ENCODE peak calls at places on chromosomes 16 and 17, in four cellular contexts. F is GM23248, Z is GM23338, M is PC-3. C is an unnamed sample. For H3K9me2, the result is how much of the 10 kb centered on the place peaks cover.

GRCh38 chr16:30615358-30616076 is 5.3 kb upstream of the ZNF689 start:
- DNase-seq in Z (peak), F (peak), M (peak), C (peak)

GRCh38 chr17:44257815-44258750 is 9.9 kb downstream of the SLC4A1 start:
- DNase-seq in M (no peak), F (no peak), Z (no peak), C (no peak)

GRCh38 chr16:85017151-85017550 is 5.8 kb upstream of the ZDHHC7 start:
- DNase-seq in F (no peak), M (peak), Z (no peak), C (peak)

GRCh38 chr16:24626251-24626650 is 86.9 kb downstream of the RBBP6 start:
- DNase-seq in M (peak), F (peak), Z (no peak), C (no peak)

GRCh38 chr16:85334718-85335583 is 222.7 kb upstream of the CIBAR2 start:
- DNase-seq in M (peak), Z (peak), F (no peak), C (no peak)

GRCh38 chr17:57861000-57861736 is 11.3 kb upstream of the MRPS23 start:
- DNase-seq in Z (peak), M (peak), F (peak), C (peak)

GRCh38 chr17:17425005-17425404 is 51.8 kb upstream of the MED9 start:
- DNase-seq in Z (no peak), F (no peak), M (no peak), C (no peak)

GRCh38 chr16:2778692-2778958 is 1.5 kb upstream of the ELOB start:
- DNase-seq in M (no peak), Z (no peak), F (no peak), C (no peak)

DNA sequence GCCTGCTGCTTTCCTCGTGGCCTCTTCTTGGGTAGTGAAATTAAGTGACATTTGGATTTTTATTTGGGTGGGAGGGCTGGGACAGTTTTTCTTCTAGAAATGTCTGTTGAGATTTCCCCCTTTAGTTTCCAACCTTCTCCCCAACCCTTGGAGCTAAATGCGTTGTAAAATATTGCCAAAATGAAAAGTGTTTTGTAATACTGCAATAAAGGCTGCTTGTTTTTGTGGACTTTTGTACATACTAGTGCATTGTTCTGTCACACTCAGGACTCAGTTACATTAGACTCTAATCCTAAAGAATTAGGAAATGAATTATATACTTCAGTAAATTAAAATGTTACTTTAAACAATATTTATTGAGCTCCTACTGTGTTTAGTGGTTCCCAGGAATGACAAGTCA is 21.7 kb downstream of the HEATR9 start:
- DNase-seq in Z (no peak), M (no peak), F (no peak), C (no peak)
- H3K9me2 ChIP-seq in Z (under half), M (under half), F (under half), C (under half)

DNA sequence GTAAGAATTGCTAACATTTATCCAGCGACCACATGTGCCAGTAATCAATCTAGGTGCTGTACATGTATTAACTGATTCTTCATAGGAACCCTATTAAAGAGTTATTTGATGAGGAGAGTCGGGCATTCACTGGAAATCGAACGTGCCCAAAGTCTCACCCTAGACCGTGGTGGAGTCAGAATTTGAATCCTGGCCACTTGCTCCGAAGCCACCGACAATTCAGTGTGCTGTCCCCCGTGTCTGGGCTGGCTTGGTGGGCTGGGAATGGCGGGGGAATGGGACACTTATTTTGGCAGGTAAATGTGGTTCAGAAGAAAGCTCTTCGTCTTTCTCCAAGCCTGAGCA is 707 bp upstream of the KSR1 start:
- DNase-seq in F (no peak), Z (no peak), M (no peak), C (no peak)
- H3K4me3 ChIP-seq in F (peak), Z (peak), M (peak), C (peak)

DNA sequence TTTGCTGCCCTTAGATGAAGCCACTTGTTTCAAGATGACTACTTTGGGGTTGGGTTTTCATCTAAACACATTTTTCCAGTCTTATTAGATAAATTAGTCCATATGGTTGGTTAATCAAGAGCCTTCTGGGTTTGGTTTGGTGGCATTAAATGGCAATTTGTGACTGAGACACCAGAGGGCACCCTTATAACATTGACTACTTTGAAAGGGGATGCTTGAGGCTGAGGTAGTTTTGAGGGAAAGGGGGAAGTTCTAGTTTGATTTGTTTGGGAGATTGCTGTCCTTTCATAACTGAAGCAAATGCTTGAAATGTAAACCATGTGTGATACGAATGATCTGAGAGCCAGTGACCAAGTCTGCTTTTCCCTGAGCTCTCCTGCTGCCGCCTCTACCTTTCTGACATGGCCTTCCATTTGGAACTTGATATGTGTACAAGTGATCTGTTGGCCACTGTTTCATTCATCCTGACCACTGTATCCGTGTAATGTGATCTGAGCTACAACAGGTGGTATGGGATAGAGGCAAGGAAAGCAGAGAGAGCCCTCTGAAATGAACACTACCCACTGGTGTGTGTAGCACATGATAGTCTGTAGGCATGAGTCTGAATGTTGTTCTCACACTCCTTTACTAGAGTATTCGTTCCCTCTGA is 5.8 kb upstream of the RARA start:
- DNase-seq in F (peak), Z (peak), M (peak), C (peak)
- TF ChIP-seq EZH2phosphoT487 in F (no peak), Z (no peak), M (no peak), C (no peak)

GRCh38 chr16:83907111-83907510 is 8.2 kb downstream of the MLYCD start:
- DNase-seq in Z (no peak), F (no peak), M (no peak), C (no peak)
- H3K9me2 ChIP-seq in Z (under half), F (under half), M (under half), C (under half)

DNA sequence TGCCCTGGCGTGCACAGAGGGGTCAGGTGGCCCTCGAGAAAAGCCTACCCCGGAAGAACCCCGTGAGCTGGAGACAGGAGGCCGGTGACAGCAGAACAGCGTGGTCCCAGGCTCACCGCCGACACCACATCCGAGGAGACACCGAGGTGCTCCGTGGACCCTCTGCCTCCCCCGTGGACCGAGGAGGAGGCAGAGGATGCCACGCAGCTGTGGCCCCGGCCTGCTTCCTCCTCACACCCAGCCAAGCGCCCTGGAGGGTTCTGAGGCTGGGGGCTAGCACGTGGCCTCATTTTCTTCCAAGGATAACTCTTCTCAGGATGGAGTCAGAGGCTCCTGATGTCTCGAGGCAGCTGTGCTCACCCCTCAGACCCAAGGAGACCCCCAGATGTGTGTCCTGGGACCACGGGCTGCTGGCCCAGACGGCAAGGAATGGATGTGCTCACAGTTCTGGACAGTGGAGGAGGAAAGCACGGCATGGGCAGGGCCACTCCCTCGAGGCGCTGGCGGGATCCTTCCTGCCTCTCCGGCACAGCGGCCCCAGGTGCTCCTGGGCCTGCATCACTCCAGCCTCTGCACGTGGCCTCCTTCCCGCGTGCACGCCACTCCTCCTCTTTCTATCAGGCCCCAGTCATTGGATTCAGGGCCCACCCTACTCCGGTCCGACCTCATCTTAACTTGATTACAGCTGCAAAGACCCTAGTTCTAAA is 4.4 kb upstream of the PVALEF start:
- DNase-seq in F (no peak), Z (no peak), M (no peak), C (no peak)
- H3K4me3 ChIP-seq in F (no peak), Z (no peak), M (no peak), C (no peak)

GRCh38 chr17:62860962-62861873 is 53.1 kb upstream of the MARCHF10 start:
- DNase-seq in F (no peak), M (peak), Z (no peak), C (no peak)
- TF ChIP-seq EZH2phosphoT487 in F (no peak), M (no peak), Z (no peak), C (no peak)

GRCh38 chr17:55571095-55571494 is 59.8 kb upstream of the SMIM36 start:
- DNase-seq in Z (no peak), F (no peak), M (peak), C (no peak)
- H3K9me2 ChIP-seq in Z (under half), F (under half), M (under half), C (under half)

DNA sequence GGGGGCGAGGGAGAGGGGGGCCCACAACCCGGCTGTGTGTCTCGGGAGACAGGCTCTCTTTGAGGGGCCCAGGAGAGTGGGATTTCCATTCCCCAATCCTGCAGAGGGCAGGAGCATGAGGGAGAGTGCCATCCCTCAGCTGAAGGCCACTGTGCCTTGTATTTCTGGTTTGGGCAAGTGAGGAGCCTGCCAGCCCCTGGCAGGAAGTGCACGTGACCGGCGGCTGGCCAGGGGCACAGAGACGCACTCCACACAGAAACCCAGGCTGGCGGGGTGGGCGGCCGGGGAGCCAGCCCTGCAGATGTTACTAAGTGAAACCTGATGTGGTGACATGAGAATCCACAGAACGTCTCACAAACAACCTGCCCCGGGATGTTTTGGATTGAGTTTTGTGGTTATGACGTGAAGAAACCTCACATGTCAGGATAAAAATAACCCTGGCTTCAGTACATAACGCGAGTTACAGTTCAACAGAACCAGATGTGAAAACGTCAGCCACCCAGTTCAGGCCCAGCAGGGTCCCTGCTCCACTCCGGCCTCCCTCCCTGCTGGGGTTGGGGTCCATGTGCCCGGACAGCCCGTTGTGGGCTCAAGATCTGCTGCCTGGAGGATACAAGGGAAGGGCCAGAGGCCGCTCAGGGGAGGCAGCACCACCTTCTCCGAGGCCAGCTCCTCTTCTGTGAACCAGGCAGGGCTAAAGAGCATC is 51.7 kb upstream of the MTSS2 start:
- DNase-seq in Z (no peak), M (no peak), F (peak), C (peak)
- H3K4me3 ChIP-seq in Z (no peak), M (no peak), F (no peak), C (peak)

GRCh38 chr17:5541610-5542202 is 42.6 kb downstream of the NLRP1 start:
- DNase-seq in Z (peak), M (no peak), F (no peak), C (no peak)
- TF ChIP-seq EZH2phosphoT487 in Z (no peak), M (no peak), F (no peak), C (no peak)

GRCh38 chr16:77422196-77422784 is 12.5 kb downstream of the ADAMTS18 start:
- DNase-seq in F (no peak), Z (no peak), M (no peak), C (no peak)

GRCh38 chr16:77430360-77430759 is 4.5 kb downstream of the ADAMTS18 start:
- DNase-seq in F (no peak), M (no peak), Z (no peak), C (no peak)

DNA sequence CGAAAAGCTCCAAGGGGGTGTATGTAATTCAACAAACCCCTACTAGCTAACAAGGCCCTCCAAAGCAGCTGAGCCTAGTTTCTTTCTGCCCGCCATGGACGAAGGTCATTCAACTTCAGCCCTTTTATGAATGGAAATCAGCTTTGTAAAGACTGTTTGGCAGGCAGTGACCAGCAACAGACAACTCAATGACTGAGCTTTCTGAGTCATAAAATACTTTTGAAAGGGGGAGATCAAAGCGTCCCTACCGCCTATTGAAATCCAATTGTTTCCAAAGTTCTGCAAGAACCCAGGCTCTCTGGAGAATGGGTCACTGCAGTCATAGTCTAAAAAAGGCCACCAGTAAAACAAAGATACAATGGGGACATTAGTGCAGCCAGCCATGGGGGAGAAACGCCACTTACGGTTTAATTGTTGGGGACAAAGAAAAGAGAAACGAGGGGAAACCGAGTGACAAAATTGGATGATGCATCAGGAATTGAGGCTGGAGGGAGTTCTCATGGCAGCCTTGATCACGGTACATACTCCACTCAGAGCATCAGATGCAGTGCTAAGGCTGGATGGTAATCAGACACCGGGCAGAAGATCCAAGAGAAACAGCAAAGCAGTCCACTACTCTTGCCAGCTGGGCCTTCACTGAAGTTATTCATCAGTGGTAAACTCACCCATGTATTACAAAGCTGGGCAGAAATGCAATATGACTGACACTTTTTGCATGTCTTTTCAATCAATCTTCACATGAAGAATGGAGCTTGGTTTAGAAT is 9.8 kb downstream of the ADAMTS18 start:
- DNase-seq in Z (no peak), M (no peak), F (no peak), C (no peak)
- H3K9me2 ChIP-seq in Z (under half), M (under half), F (under half), C (under half)

C was measured in MM.1S.